ENCODE peak calls at places on chromosomes 11 and 22, in seven cellular contexts. One of them, this sample, is unnamed.

GRCh38 chr22:20741634-20742581 is 32.0 kb upstream of the SERPIND1 start:
- DNase-seq in adrenal gland: peak
- DNase-seq in K562: peak
- DNase-seq in body of pancreas: peak
- DNase-seq in gastrocnemius medialis: no peak
- DNase-seq in heart left ventricle: no peak
- DNase-seq in A549: peak
- DNase-seq in this sample: peak

GRCh38 chr11:128323381-128323780 is 264.0 kb downstream of the ETS1 start:
- DNase-seq in body of pancreas: no peak
- DNase-seq in gastrocnemius medialis: no peak
- DNase-seq in A549: peak
- DNase-seq in K562: no peak
- DNase-seq in adrenal gland: no peak
- DNase-seq in heart left ventricle: no peak
- DNase-seq in this sample: no peak

GRCh38 chr11:128399186-128399585 is 188.2 kb downstream of the ETS1 start:
- DNase-seq in heart left ventricle: no peak
- DNase-seq in K562: no peak
- DNase-seq in gastrocnemius medialis: no peak
- DNase-seq in A549: no peak
- DNase-seq in body of pancreas: no peak
- DNase-seq in adrenal gland: no peak
- DNase-seq in this sample: no peak

GRCh38 chr11:38191101-38191500 is 1593.1 kb upstream of the RAG2 start:
- DNase-seq in A549: no peak
- DNase-seq in gastrocnemius medialis: no peak
- DNase-seq in body of pancreas: no peak
- DNase-seq in adrenal gland: no peak
- DNase-seq in K562: no peak
- DNase-seq in heart left ventricle: no peak
- DNase-seq in this sample: no peak

GRCh38 chr22:33104192-33104591 is 46.0 kb upstream of the SYN3 start:
- DNase-seq in K562: no peak
- DNase-seq in A549: no peak
- DNase-seq in heart left ventricle: no peak
- DNase-seq in body of pancreas: no peak
- DNase-seq in gastrocnemius medialis: no peak
- DNase-seq in adrenal gland: no peak
- DNase-seq in this sample: no peak

GRCh38 chr11:9895016-9895415 is 231.1 kb downstream of the SWAP70 start:
- DNase-seq in heart left ventricle: no peak
- DNase-seq in adrenal gland: no peak
- DNase-seq in gastrocnemius medialis: no peak
- DNase-seq in K562: no peak
- DNase-seq in body of pancreas: no peak
- DNase-seq in A549: no peak
- DNase-seq in this sample: no peak

GRCh38 chr11:47889714-47890441 is 41.7 kb upstream of the NUP160 start:
- DNase-seq in gastrocnemius medialis: no peak
- DNase-seq in K562: no peak
- DNase-seq in body of pancreas: no peak
- DNase-seq in A549: no peak
- DNase-seq in adrenal gland: no peak
- DNase-seq in heart left ventricle: no peak
- DNase-seq in this sample: no peak

GRCh38 chr11:44372989-44373388 is 63.0 kb upstream of the ALX4 start:
- DNase-seq in gastrocnemius medialis: no peak
- DNase-seq in A549: no peak
- DNase-seq in body of pancreas: no peak
- DNase-seq in adrenal gland: no peak
- DNase-seq in heart left ventricle: no peak
- DNase-seq in K562: peak
- DNase-seq in this sample: no peak

GRCh38 chr11:70578371-70578770 is 180.0 kb downstream of the CTTN start:
- DNase-seq in adrenal gland: no peak
- DNase-seq in K562: no peak
- DNase-seq in heart left ventricle: peak
- DNase-seq in gastrocnemius medialis: no peak
- DNase-seq in body of pancreas: no peak
- DNase-seq in A549: no peak
- DNase-seq in this sample: no peak

GRCh38 chr22:36237462-36238347 is 1.6 kb downstream of the APOL2 start:
- DNase-seq in heart left ventricle: no peak
- DNase-seq in K562: no peak
- DNase-seq in gastrocnemius medialis: no peak
- DNase-seq in adrenal gland: no peak
- DNase-seq in body of pancreas: no peak
- DNase-seq in A549: no peak
- DNase-seq in this sample: peak

GRCh38 chr22:19868773-19869471 is 14.2 kb upstream of the GNB1L start:
- DNase-seq in body of pancreas: peak
- DNase-seq in heart left ventricle: peak
- DNase-seq in adrenal gland: no peak
- DNase-seq in K562: no peak
- DNase-seq in gastrocnemius medialis: no peak
- DNase-seq in A549: no peak
- DNase-seq in this sample: no peak

GRCh38 chr22:41204992-41205900 is at the start of gene L3MBTL2:
- DNase-seq in body of pancreas: peak
- DNase-seq in heart left ventricle: peak
- DNase-seq in K562: peak
- DNase-seq in adrenal gland: peak
- DNase-seq in gastrocnemius medialis: peak
- DNase-seq in A549: peak
- DNase-seq in this sample: peak
- TF ChIP-seq POLR2A in body of pancreas: peak
- TF ChIP-seq POLR2A in heart left ventricle: peak
- TF ChIP-seq POLR2A in K562: peak
- TF ChIP-seq POLR2A in adrenal gland: peak
- TF ChIP-seq POLR2A in gastrocnemius medialis: no peak
- TF ChIP-seq POLR2A in A549: peak
- TF ChIP-seq POLR2A in this sample: peak

GRCh38 chr22:41446057-41446501 is 522 bp downstream of the TOB2 start:
- DNase-seq in adrenal gland: no peak
- DNase-seq in gastrocnemius medialis: peak
- DNase-seq in heart left ventricle: peak
- DNase-seq in K562: peak
- DNase-seq in body of pancreas: peak
- DNase-seq in A549: no peak
- DNase-seq in this sample: no peak

GRCh38 chr22:41445171-41446056 is 1.2 kb downstream of the TOB2 start:
- DNase-seq in K562: peak
- DNase-seq in gastrocnemius medialis: peak
- DNase-seq in body of pancreas: peak
- DNase-seq in A549: peak
- DNase-seq in heart left ventricle: peak
- DNase-seq in adrenal gland: peak
- DNase-seq in this sample: peak

GRCh38 chr22:41442240-41442792 is 4.3 kb downstream of the TOB2 start:
- DNase-seq in K562: no peak
- DNase-seq in body of pancreas: no peak
- DNase-seq in A549: no peak
- DNase-seq in heart left ventricle: no peak
- DNase-seq in gastrocnemius medialis: no peak
- DNase-seq in adrenal gland: no peak
- DNase-seq in this sample: no peak

GRCh38 chr22:41446639-41447434 is at the start of gene TOB2:
- DNase-seq in gastrocnemius medialis: peak
- DNase-seq in heart left ventricle: peak
- DNase-seq in K562: peak
- DNase-seq in A549: peak
- DNase-seq in body of pancreas: peak
- DNase-seq in adrenal gland: peak
- DNase-seq in this sample: peak

DNA sequence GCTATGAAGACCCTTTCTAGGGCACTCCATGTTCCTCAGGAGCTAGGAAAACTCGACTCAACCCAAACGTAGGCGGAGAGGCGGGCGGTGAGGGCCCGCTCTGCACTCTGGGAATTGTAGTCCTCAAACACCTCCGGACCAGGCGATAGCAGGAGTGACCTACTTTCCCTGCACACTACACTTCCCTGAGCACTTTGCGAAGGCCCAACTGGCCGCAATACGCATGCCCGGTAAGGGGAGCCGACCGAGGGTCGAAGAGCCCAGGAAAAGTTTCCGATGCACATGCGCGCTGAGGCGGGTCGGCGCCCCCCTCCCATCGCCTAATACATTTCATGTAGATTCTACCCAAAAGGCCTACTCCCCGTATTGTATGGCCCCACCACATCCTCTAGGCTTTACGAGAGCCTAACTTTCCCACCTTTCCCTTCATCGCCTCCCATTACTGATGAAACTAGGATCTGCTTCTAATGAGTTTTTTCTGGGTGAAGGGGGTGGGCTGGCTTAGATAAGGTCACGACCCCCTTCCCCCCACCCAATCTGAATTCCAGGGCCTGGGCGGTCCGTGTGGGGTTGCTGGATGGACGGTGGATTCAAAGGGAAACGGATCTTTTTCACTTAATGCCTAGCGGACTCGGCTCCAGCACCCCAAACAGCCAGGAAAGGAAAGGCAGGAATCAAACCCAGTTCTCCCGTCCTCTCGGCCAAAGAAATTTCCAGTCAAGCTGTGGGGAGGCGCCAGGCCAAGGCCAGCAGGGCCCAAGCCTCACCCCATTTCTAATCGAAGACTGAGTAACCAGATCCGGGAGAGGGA is 2.0 kb downstream of the TOB2 start:
- DNase-seq in A549: peak
- DNase-seq in body of pancreas: peak
- DNase-seq in gastrocnemius medialis: peak
- DNase-seq in heart left ventricle: peak
- DNase-seq in K562: peak
- DNase-seq in adrenal gland: peak
- DNase-seq in this sample: peak
- TF ChIP-seq POLR2A in A549: no peak
- TF ChIP-seq POLR2A in body of pancreas: peak
- TF ChIP-seq POLR2A in gastrocnemius medialis: peak
- TF ChIP-seq POLR2A in heart left ventricle: peak
- TF ChIP-seq POLR2A in K562: no peak
- TF ChIP-seq POLR2A in adrenal gland: peak
- TF ChIP-seq POLR2A in this sample: peak

DNA sequence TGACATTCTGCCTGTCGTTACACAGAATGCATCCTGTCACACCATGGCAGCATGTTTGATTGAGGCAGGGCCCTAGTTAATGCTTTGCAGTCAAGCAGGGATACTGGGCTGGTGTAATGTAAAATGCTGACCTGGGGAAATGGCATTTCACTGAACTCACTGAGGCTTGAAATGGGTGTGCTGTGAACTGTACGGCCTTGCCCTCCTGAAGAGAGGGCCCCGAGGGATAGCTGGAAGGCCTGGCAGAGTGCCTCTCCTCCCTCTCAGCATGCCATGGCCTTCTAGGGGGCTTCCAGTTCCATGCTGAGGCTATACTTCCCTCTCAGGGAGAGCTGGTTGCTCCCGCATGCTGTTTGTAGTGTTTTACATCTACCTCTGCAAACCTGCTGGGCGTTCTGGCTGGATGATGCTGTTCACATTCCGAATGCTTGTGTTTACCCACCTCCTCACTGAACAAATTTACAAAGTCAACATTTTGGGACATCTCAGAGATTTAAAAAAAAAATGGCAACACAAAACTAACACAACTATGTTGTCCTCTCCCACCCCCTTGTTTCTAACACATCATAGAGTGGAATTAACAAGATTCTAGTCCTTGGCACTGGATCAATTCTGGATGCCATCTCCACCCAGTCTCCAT is 416.7 kb upstream of the CADM1 start:
- DNase-seq in K562: no peak
- DNase-seq in body of pancreas: no peak
- DNase-seq in gastrocnemius medialis: no peak
- DNase-seq in heart left ventricle: no peak
- DNase-seq in A549: no peak
- DNase-seq in adrenal gland: no peak
- DNase-seq in this sample: no peak
- TF ChIP-seq POLR2A in K562: no peak
- TF ChIP-seq POLR2A in body of pancreas: no peak
- TF ChIP-seq POLR2A in gastrocnemius medialis: no peak
- TF ChIP-seq POLR2A in heart left ventricle: no peak
- TF ChIP-seq POLR2A in A549: no peak
- TF ChIP-seq POLR2A in adrenal gland: no peak
- TF ChIP-seq POLR2A in this sample: no peak

GRCh38 chr11:121465709-121466062 is 12.9 kb upstream of the SORL1-AS1 start:
- DNase-seq in body of pancreas: no peak
- DNase-seq in gastrocnemius medialis: no peak
- DNase-seq in K562: no peak
- DNase-seq in A549: no peak
- DNase-seq in heart left ventricle: no peak
- DNase-seq in adrenal gland: no peak
- DNase-seq in this sample: no peak

GRCh38 chr11:121466063-121466794 is 13.5 kb upstream of the SORL1-AS1 start:
- DNase-seq in gastrocnemius medialis: peak
- DNase-seq in K562: peak
- DNase-seq in heart left ventricle: peak
- DNase-seq in adrenal gland: peak
- DNase-seq in A549: peak
- DNase-seq in body of pancreas: peak
- DNase-seq in this sample: no peak

GRCh38 chr11:121463689-121464335 is 11.0 kb upstream of the SORL1-AS1 start:
- DNase-seq in gastrocnemius medialis: no peak
- DNase-seq in K562: no peak
- DNase-seq in body of pancreas: no peak
- DNase-seq in heart left ventricle: no peak
- DNase-seq in adrenal gland: no peak
- DNase-seq in A549: no peak
- DNase-seq in this sample: no peak

GRCh38 chr11:121461843-121462242 is 9.1 kb upstream of the SORL1-AS1 start:
- DNase-seq in K562: no peak
- DNase-seq in adrenal gland: no peak
- DNase-seq in body of pancreas: no peak
- DNase-seq in heart left ventricle: no peak
- DNase-seq in A549: no peak
- DNase-seq in gastrocnemius medialis: no peak
- DNase-seq in this sample: no peak

GRCh38 chr11:121464352-121464946 is 11.7 kb upstream of the SORL1-AS1 start:
- DNase-seq in A549: peak
- DNase-seq in heart left ventricle: peak
- DNase-seq in gastrocnemius medialis: no peak
- DNase-seq in adrenal gland: peak
- DNase-seq in body of pancreas: peak
- DNase-seq in K562: no peak
- DNase-seq in this sample: no peak
- TF ChIP-seq POLR2A in A549: no peak
- TF ChIP-seq POLR2A in heart left ventricle: no peak
- TF ChIP-seq POLR2A in gastrocnemius medialis: no peak
- TF ChIP-seq POLR2A in adrenal gland: no peak
- TF ChIP-seq POLR2A in body of pancreas: no peak
- TF ChIP-seq POLR2A in K562: no peak
- TF ChIP-seq POLR2A in this sample: no peak

GRCh38 chr11:61816736-61817455 is at the start of gene FADS1:
- DNase-seq in adrenal gland: peak
- DNase-seq in heart left ventricle: peak
- DNase-seq in body of pancreas: peak
- DNase-seq in A549: peak
- DNase-seq in K562: peak
- DNase-seq in gastrocnemius medialis: peak
- DNase-seq in this sample: peak
- TF ChIP-seq POLR2A in adrenal gland: peak
- TF ChIP-seq POLR2A in heart left ventricle: peak
- TF ChIP-seq POLR2A in body of pancreas: peak
- TF ChIP-seq POLR2A in A549: peak
- TF ChIP-seq POLR2A in K562: no peak
- TF ChIP-seq POLR2A in gastrocnemius medialis: peak
- TF ChIP-seq POLR2A in this sample: peak

This sample was measured in erythroblast.